ENCODE peak calls at places on chromosomes 6 and 20, in ten cellular contexts. U is EL; S is NCI-H1092 treated with DMSO at 0.1 percent for 48 hours; B is astrocyte; D is mucosa of gallbladder; T is sciatic nerve; X is NCI-H82; E is activated CD4-positive, alpha-beta T cell treated with anti-CD3 and anti-CD28 coated beads, Interleukin-2, amount 50 U/mL, for 4 hours; V is T-helper 9 cell; C is amniotic stem cell. L is an unnamed sample.

GRCh38 chr6:106829451-106829850 is 145.1 kb downstream of the CD24 start:
- DNase-seq in E (no peak), S (no peak), T (no peak), V (no peak), X (no peak), D (no peak), B (no peak), C (no peak), U (no peak), L (no peak)

GRCh38 chr20:63135411-63135810 is 80.5 kb downstream of the YTHDF1 start:
- DNase-seq in X (peak), S (no peak), B (no peak), D (no peak), C (no peak), V (no peak), T (no peak), E (no peak), U (no peak), L (no peak)

GRCh38 chr6:33313709-33314514 is at the start of gene TAPBP:
- DNase-seq in V (peak), X (peak), B (peak), C (no peak), T (peak), D (peak), E (peak), U (peak), S (peak), L (peak)

GRCh38 chr6:111724505-111724904 is 118.8 kb upstream of the TRAF3IP2 start:
- DNase-seq in B (no peak), U (no peak), T (no peak), D (no peak), X (no peak), V (no peak), E (no peak), S (no peak), C (no peak), L (no peak)

GRCh38 chr20:47857142-47857993 is 72.1 kb upstream of the SULF2 start:
- DNase-seq in E (no peak), S (no peak), X (no peak), D (no peak), B (peak), C (no peak), V (no peak), U (no peak), T (no peak), L (no peak)

GRCh38 chr6:128343666-128344065 is 176.7 kb downstream of the PTPRK start:
- DNase-seq in B (no peak), S (no peak), C (no peak), E (no peak), V (no peak), X (no peak), T (no peak), D (no peak), U (no peak), L (no peak)

GRCh38 chr20:57061058-57061900 is 205.2 kb downstream of the BMP7 start:
- DNase-seq in X (peak), B (no peak), T (peak), S (no peak), E (no peak), D (no peak), V (no peak), U (peak), C (no peak), L (no peak)

GRCh38 chr6:36389353-36389752 is 1.9 kb upstream of the ETV7 start:
- DNase-seq in B (no peak), V (no peak), U (no peak), D (no peak), X (no peak), T (peak), S (no peak), C (no peak), E (no peak), L (no peak)

GRCh38 chr6:136117081-136117480 is 133.0 kb downstream of the MTFR2 start:
- DNase-seq in V (no peak), S (no peak), B (no peak), E (no peak), X (no peak), C (no peak), U (peak), D (no peak), T (no peak), L (no peak)

GRCh38 chr20:33645421-33645820 is 16.7 kb upstream of the C20orf144 start:
- DNase-seq in D (no peak), S (no peak), X (no peak), T (no peak), C (no peak), V (no peak), E (no peak), B (no peak), U (no peak), L (no peak)

GRCh38 chr6:142855877-142856606 is 88.9 kb downstream of the HIVEP2 start:
- DNase-seq in B (no peak), T (no peak), V (no peak), X (no peak), C (no peak), D (no peak), U (no peak), S (no peak), E (no peak), L (no peak)

GRCh38 chr6:150537893-150538292 is 61.8 kb upstream of the PLEKHG1 start:
- DNase-seq in V (no peak), U (no peak), X (no peak), E (no peak), C (no peak), T (no peak), S (no peak), B (no peak), D (peak), L (no peak)

GRCh38 chr6:33273129-33273923 is 1.5 kb downstream of the RPS18 start:
- DNase-seq in X (no peak), S (no peak), T (no peak), E (no peak), D (no peak), B (no peak), U (no peak), C (no peak), V (no peak), L (no peak)

GRCh38 chr20:24676978-24677370 is 207.5 kb downstream of the SYNDIG1 start:
- DNase-seq in U (no peak), B (no peak), S (no peak), V (no peak), C (no peak), D (no peak), T (peak), X (no peak), E (no peak), L (no peak)

GRCh38 chr20:5400164-5400762 is 83.5 kb upstream of the PROKR2 start:
- DNase-seq in E (no peak), B (peak), V (no peak), U (no peak), X (peak), C (no peak), D (no peak), T (no peak), S (no peak), L (no peak)

GRCh38 chr6:166553563-166554271 is 32.8 kb downstream of the RAMACL start:
- DNase-seq in U (peak), X (no peak), V (no peak), E (no peak), T (no peak), S (no peak), D (peak), C (peak), B (peak), L (no peak)

GRCh38 chr20:47272893-47273590 is 83.5 kb downstream of the ZMYND8 start:
- DNase-seq in V (peak), B (peak), T (peak), E (peak), S (peak), X (peak), C (peak), D (peak), U (peak), L (no peak)

GRCh38 chr6:131877999-131878789 is 70.4 kb downstream of the ENPP1 start:
- DNase-seq in X (no peak), U (no peak), V (no peak), B (no peak), D (no peak), E (no peak), C (no peak), S (no peak), T (no peak), L (no peak)

GRCh38 chr20:47113362-47114118 is 218.9 kb downstream of the EYA2 start:
- DNase-seq in S (no peak), T (peak), E (no peak), C (no peak), X (no peak), B (peak), U (peak), V (no peak), D (no peak), L (no peak)

GRCh38 chr6:150334790-150335783 is 33.7 kb upstream of the IYD start:
- DNase-seq in D (peak), X (peak), V (no peak), U (peak), S (peak), C (peak), E (no peak), B (peak), T (no peak), L (no peak)

GRCh38 chr6:89073014-89073620 is 7.4 kb upstream of the PNRC1 start:
- DNase-seq in T (no peak), D (no peak), B (no peak), U (no peak), X (no peak), E (no peak), V (no peak), S (no peak), C (no peak), L (no peak)

GRCh38 chr6:109610555-109610954 is 80.4 kb downstream of the AK9 start:
- DNase-seq in E (no peak), T (no peak), X (no peak), C (no peak), U (peak), B (no peak), S (no peak), D (no peak), V (no peak), L (no peak)

GRCh38 chr20:11178946-11179654 is 505.3 kb upstream of the JAG1 start:
- DNase-seq in X (no peak), V (no peak), T (no peak), D (no peak), U (peak), B (peak), C (no peak), E (no peak), S (no peak), L (no peak)

GRCh38 chr20:3898639-3899038 is 9.5 kb downstream of the PANK2 start:
- DNase-seq in D (no peak), S (no peak), B (no peak), U (no peak), E (no peak), V (no peak), T (no peak), X (no peak), C (no peak), L (no peak)

GRCh38 chr6:70266142-70266541 is 36.7 kb downstream of the COL9A1 start:
- DNase-seq in S (no peak), X (no peak), V (no peak), T (no peak), E (no peak), B (no peak), D (no peak), C (no peak), U (no peak), L (no peak)

GRCh38 chr6:44245912-44246662 is 814 bp upstream of the HSP90AB1 start:
- DNase-seq in E (peak), S (peak), V (peak), U (peak), X (peak), B (peak), C (no peak), T (peak), D (peak), L (peak)

GRCh38 chr6:5094327-5094726 is 9.2 kb downstream of the PPP1R3G start:
- DNase-seq in S (no peak), B (peak), V (no peak), U (peak), T (no peak), E (no peak), X (no peak), D (no peak), C (peak), L (no peak)

GRCh38 chr6:43570876-43571441 is 4.9 kb downstream of the XPO5 start:
- DNase-seq in U (peak), T (no peak), B (peak), S (no peak), E (no peak), D (no peak), C (no peak), X (no peak), V (no peak), L (no peak)

GRCh38 chr20:62936996-62937352 is 973 bp upstream of the GID8 start:
- DNase-seq in V (no peak), E (no peak), U (peak), C (no peak), T (no peak), B (peak), S (no peak), D (no peak), X (no peak), L (no peak)

GRCh38 chr20:52684911-52685310 is 287.2 kb upstream of the TSHZ2 start:
- DNase-seq in E (no peak), C (no peak), T (no peak), U (no peak), B (no peak), X (peak), S (no peak), V (no peak), D (no peak), L (no peak)

GRCh38 chr6:31559606-31559957 is 12.2 kb downstream of the NFKBIL1 start:
- DNase-seq in D (no peak), B (no peak), C (no peak), E (no peak), X (no peak), T (no peak), S (no peak), U (no peak), V (no peak), L (no peak)

GRCh38 chr6:34459899-34460593 is 5.8 kb upstream of the PACSIN1 start:
- DNase-seq in E (peak), C (no peak), X (peak), T (no peak), B (peak), D (peak), V (peak), U (peak), S (peak), L (no peak)

GRCh38 chr6:160139420-160139851 is 17.8 kb downstream of the SLC22A1 start:
- DNase-seq in X (no peak), T (no peak), S (no peak), U (peak), D (no peak), B (peak), C (peak), V (no peak), E (no peak), L (peak)

GRCh38 chr20:9794831-9795230 is 44.0 kb downstream of the PAK5 start:
- DNase-seq in D (no peak), E (no peak), V (no peak), S (no peak), X (no peak), C (no peak), U (no peak), B (no peak), T (no peak), L (no peak)

GRCh38 chr20:63536997-63537524 is at the start of gene PTK6:
- DNase-seq in T (no peak), U (no peak), S (no peak), V (no peak), B (no peak), C (no peak), X (no peak), D (peak), E (no peak), L (no peak)